ENCODE peak calls at places on chromosomes 13 and 19, in four cellular contexts. Y is left ventricle myocardium inferior, H is cardiac fibroblast, I is Peyer's patch. T is an unnamed sample.

GRCh38 chr19:6528544-6529121 is 2.2 kb upstream of the TNFSF9 start:
- DNase-seq in Y (peak), H (peak), I (peak), T (peak)

GRCh38 chr19:1312732-1313694 is 27.3 kb downstream of the EFNA2 start:
- DNase-seq in Y (no peak), H (peak), I (no peak), T (no peak)

GRCh38 chr19:11247934-11248333 is 8.5 kb downstream of the ANGPTL8 start:
- DNase-seq in Y (no peak), H (no peak), I (no peak), T (no peak)

GRCh38 chr13:78152415-78152814 is 233.8 kb upstream of the EDNRB start:
- DNase-seq in Y (no peak), H (no peak), I (no peak), T (no peak)

GRCh38 chr13:19607523-19608078 is 25.9 kb upstream of the MPHOSPH8 start:
- DNase-seq in Y (no peak), H (no peak), I (no peak), T (no peak)

GRCh38 chr19:7480975-7481265 is 7.9 kb downstream of the PEX11G start:
- DNase-seq in Y (no peak), H (no peak), I (no peak), T (no peak)

GRCh38 chr19:41882568-41883462 is at the start of gene ARHGEF1:
- DNase-seq in Y (peak), H (peak), I (peak), T (peak)

GRCh38 chr13:39864221-39864620 is 208.8 kb downstream of the COG6 start:
- DNase-seq in Y (no peak), H (no peak), I (no peak), T (no peak)

GRCh38 chr13:88979465-88980180 is 1308.5 kb downstream of the SLITRK5 start:
- DNase-seq in Y (no peak), H (peak), I (no peak), T (peak)

GRCh38 chr13:34087791-34088190 is 269.8 kb downstream of the RFC3 start:
- DNase-seq in Y (no peak), H (no peak), I (no peak), T (no peak)

GRCh38 chr13:109616021-109616420 is 170.4 kb downstream of the IRS2 start:
- DNase-seq in Y (no peak), H (no peak), I (no peak), T (no peak)

GRCh38 chr13:90867336-90867683 is 480.2 kb upstream of the MIR17HG start:
- DNase-seq in Y (peak), H (peak), I (peak), T (peak)

GRCh38 chr19:43441736-43442135 is 23.7 kb downstream of the LYPD3 start:
- DNase-seq in Y (no peak), H (no peak), I (no peak), T (no peak)

GRCh38 chr19:58330458-58330857 is 3.7 kb downstream of the ZSCAN22 start:
- DNase-seq in Y (no peak), H (peak), I (peak), T (no peak)

GRCh38 chr19:34171539-34171876 is 796 bp upstream of the LSM14A start:
- DNase-seq in Y (no peak), H (no peak), I (no peak), T (no peak)

GRCh38 chr13:31697290-31697689 is 42.0 kb upstream of the RXFP2 start:
- DNase-seq in Y (no peak), H (no peak), I (no peak), T (no peak)

GRCh38 chr13:24226762-24227161 is 66.2 kb downstream of the SPATA13 start:
- DNase-seq in Y (no peak), H (no peak), I (no peak), T (no peak)

GRCh38 chr19:19492026-19492610 is 23.2 kb downstream of the TSSK6 start:
- DNase-seq in Y (no peak), H (no peak), I (no peak), T (no peak)

GRCh38 chr13:79406597-79406908 is 498 bp upstream of the RBM26 start:
- DNase-seq in Y (no peak), H (no peak), I (no peak), T (no peak)

GRCh38 chr13:80338781-80339577 is 1.9 kb downstream of the SPRY2 start:
- DNase-seq in Y (peak), H (peak), I (peak), T (peak)

GRCh38 chr13:111007209-111007608 is 92.3 kb upstream of the ANKRD10 start:
- DNase-seq in Y (no peak), H (no peak), I (no peak), T (peak)

GRCh38 chr19:49950956-49951526 is 9.9 kb downstream of the SIGLEC11 start:
- DNase-seq in Y (no peak), H (no peak), I (no peak), T (no peak)

GRCh38 chr19:40270362-40271089 is 14.6 kb downstream of the AKT2 start:
- DNase-seq in Y (no peak), H (no peak), I (no peak), T (no peak)

GRCh38 chr13:46926856-46927625 is 30.2 kb upstream of the HTR2A start:
- DNase-seq in Y (no peak), H (peak), I (no peak), T (no peak)

GRCh38 chr13:51006067-51006800 is 96.6 kb downstream of the RNASEH2B start:
- DNase-seq in Y (no peak), H (peak), I (no peak), T (no peak)

GRCh38 chr19:2253106-2254051 is 2.8 kb downstream of the JSRP1 start:
- DNase-seq in Y (no peak), H (no peak), I (no peak), T (peak)

GRCh38 chr19:33124207-33125098 is 7.5 kb upstream of the WDR88 start:
- DNase-seq in Y (no peak), H (no peak), I (no peak), T (no peak)

GRCh38 chr19:33114302-33114701 is 17.6 kb upstream of the WDR88 start:
- DNase-seq in Y (no peak), H (no peak), I (no peak), T (no peak)

DNA sequence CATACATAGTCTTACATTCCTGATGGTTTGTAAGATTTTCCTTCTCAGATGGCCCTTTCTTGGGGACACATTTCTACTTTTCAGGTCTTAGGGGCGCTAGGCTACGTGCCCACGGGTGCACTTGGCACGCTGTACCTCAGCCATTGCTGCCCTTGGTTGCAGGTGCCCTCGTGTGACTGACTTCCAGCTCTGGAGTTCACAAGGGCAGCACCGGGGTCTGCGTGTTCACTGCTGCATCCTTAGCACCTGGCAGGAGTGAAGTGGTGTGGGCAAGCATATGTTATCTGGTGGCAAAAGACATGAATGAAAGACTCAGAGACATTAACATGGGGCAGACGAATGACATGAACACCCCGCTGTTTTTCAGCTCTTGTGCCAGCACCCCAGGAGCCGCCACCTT is 13.3 kb upstream of the WDR88 start:
- DNase-seq in Y (no peak), H (no peak), I (no peak), T (no peak)
- H3K4me3 ChIP-seq in Y (no peak), H (no peak), I (no peak), T (no peak)

GRCh38 chr19:5291588-5292193 is 48.9 kb downstream of the PTPRS start:
- DNase-seq in Y (no peak), H (no peak), I (no peak), T (no peak)
- TF ChIP-seq CTCF in Y (no peak), H (no peak), I (no peak), T (no peak)

GRCh38 chr13:60327551-60327950 is 69.5 kb upstream of the TDRD3 start:
- DNase-seq in Y (no peak), H (peak), I (no peak), T (no peak)
- H3K4me3 ChIP-seq in Y (no peak), H (no peak), I (no peak), T (no peak)

DNA sequence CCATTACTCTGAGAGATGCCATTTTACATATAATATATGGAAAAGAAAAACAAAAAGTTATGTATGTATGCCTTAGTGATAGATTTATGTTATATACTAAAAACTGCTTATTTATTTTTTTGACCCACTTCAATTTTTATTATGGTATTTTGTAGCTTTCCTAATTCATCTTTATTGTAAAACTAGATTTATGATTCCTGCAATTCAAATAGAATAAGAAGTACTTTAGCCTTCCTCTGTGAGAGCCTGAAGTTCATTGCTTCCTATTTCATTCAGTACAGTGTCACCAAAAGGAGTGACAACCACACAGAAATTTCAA is 158.1 kb downstream of the RGCC start:
- DNase-seq in Y (no peak), H (no peak), I (no peak), T (no peak)
- TF ChIP-seq CTCF in Y (no peak), H (no peak), I (no peak), T (no peak)

GRCh38 chr19:54389556-54389955 is 24.8 kb upstream of the LAIR1 start:
- DNase-seq in Y (no peak), H (no peak), I (no peak), T (no peak)

GRCh38 chr19:54388001-54388802 is 23.5 kb upstream of the LAIR1 start:
- DNase-seq in Y (peak), H (no peak), I (peak), T (peak)

GRCh38 chr19:54391589-54392061 is 23.6 kb upstream of the TTYH1 start:
- DNase-seq in Y (no peak), H (no peak), I (no peak), T (no peak)

GRCh38 chr19:54390942-54391577 is 24.2 kb upstream of the TTYH1 start:
- DNase-seq in Y (no peak), H (peak), I (no peak), T (peak)

DNA sequence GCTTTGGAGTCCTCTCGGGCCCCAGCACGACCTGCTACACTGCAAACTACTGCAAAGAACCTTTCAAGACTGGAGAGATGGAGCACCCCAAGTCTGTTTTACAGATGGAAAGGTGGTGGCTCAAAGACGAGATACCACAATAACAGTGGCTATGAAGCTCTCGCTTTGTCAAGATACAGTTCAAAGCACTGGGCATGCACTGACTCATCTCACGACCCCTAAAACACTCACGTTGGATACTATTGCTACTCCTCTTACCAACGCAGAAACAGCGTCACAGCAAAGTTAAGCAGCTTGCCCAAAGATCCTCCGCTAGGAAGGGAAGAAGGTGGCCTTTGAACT is 24.0 kb upstream of the LAIR1 start:
- DNase-seq in Y (no peak), H (no peak), I (no peak), T (peak)
- H3K4me3 ChIP-seq in Y (peak), H (no peak), I (peak), T (peak)

DNA sequence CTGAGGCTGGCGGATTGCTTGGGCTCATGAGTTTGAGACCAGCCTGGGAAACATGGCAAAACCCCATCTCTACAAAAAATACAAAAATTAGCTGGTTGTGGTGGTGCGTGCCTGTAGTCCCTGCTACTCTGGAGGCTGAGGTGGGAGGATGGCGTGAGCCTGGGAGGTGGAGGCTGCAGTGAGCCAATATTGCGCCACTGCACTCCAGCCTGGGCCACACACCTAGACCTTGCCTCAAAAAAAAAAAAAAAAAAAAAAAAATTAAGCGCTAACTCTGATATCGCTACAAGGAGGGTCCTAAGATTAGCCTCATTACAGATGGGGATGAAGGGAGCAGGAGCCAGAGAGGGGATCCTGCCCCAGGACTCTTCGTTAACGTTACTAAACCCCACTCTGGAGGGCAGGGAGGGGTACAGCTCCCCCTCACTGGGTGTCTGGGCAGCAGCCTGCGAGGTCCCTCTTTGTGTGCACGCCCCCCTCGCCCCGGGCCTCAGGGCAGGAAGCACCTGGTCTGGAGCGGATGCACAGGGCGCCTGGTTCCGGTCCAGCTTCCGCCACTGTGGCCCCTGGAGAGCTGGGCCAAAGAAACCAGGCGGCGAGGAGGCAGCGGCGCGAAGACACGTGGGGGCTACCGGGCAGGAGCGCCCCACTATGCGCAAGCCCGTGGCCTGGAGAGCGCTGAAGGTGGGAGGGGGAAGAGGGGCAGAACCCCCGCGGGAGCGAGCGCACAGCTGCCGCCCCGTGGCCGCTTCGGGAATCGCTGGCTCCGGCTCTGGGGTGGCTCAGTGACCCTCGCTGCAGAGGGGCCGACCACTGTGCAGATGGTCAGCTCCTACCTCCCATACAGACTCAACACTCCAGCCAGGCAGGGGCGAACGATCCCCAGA is 1.5 kb upstream of the LYL1 start:
- DNase-seq in Y (peak), H (no peak), I (peak), T (peak)
- TF ChIP-seq CTCF in Y (peak), H (peak), I (peak), T (peak)

GRCh38 chr19:35743640-35744306 is 1.4 kb downstream of the U2AF1L4 start:
- DNase-seq in Y (no peak), H (no peak), I (no peak), T (no peak)
- H3K4me3 ChIP-seq in Y (peak), H (no peak), I (peak), T (no peak)